ENCODE peak calls at places on chromosomes 2 and 18, in seven cellular contexts. One of them, this sample, is unnamed.

GRCh38 chr2:142914507-142915313 is 37.2 kb downstream of the KYNU start:
- DNase-seq in stimulated activated naive CD8-positive, alpha-beta T cell treated with anti-CD3 and anti-CD28 coated beads, Interleukin-15, amount 100 ng/mL, for 72 hours: no peak
- DNase-seq in Right ventricle myocardium superior: no peak
- DNase-seq in GM13976: peak; percentile 29
- DNase-seq in astrocyte of the spinal cord: no peak
- DNase-seq in left cardiac atrium: no peak
- DNase-seq in activated CD4-positive, alpha-beta T cell treated with anti-CD3 and anti-CD28 coated beads for 4 hours: no peak
- DNase-seq in this sample: peak; percentile 28

GRCh38 chr2:102558463-102558862 is 60.9 kb upstream of the SLC9A2 start:
- DNase-seq in GM13976: no peak
- DNase-seq in stimulated activated naive CD8-positive, alpha-beta T cell treated with anti-CD3 and anti-CD28 coated beads, Interleukin-15, amount 100 ng/mL, for 72 hours: no peak
- DNase-seq in Right ventricle myocardium superior: no peak
- DNase-seq in left cardiac atrium: no peak
- DNase-seq in activated CD4-positive, alpha-beta T cell treated with anti-CD3 and anti-CD28 coated beads for 4 hours: no peak
- DNase-seq in astrocyte of the spinal cord: no peak
- DNase-seq in this sample: no peak

GRCh38 chr18:37452015-37452414 is 113.6 kb downstream of the CELF4 start:
- DNase-seq in GM13976: no peak
- DNase-seq in stimulated activated naive CD8-positive, alpha-beta T cell treated with anti-CD3 and anti-CD28 coated beads, Interleukin-15, amount 100 ng/mL, for 72 hours: no peak
- DNase-seq in left cardiac atrium: no peak
- DNase-seq in astrocyte of the spinal cord: no peak
- DNase-seq in activated CD4-positive, alpha-beta T cell treated with anti-CD3 and anti-CD28 coated beads for 4 hours: no peak
- DNase-seq in Right ventricle myocardium superior: no peak
- DNase-seq in this sample: no peak

GRCh38 chr2:173432049-173432754 is 77.5 kb downstream of the CDCA7 start:
- DNase-seq in stimulated activated naive CD8-positive, alpha-beta T cell treated with anti-CD3 and anti-CD28 coated beads, Interleukin-15, amount 100 ng/mL, for 72 hours: no peak
- DNase-seq in left cardiac atrium: no peak
- DNase-seq in Right ventricle myocardium superior: no peak
- DNase-seq in activated CD4-positive, alpha-beta T cell treated with anti-CD3 and anti-CD28 coated beads for 4 hours: no peak
- DNase-seq in astrocyte of the spinal cord: peak; percentile 19
- DNase-seq in GM13976: no peak
- DNase-seq in this sample: no peak

GRCh38 chr18:332721-333513 is 65.1 kb upstream of the THOC1 start:
- DNase-seq in activated CD4-positive, alpha-beta T cell treated with anti-CD3 and anti-CD28 coated beads for 4 hours: no peak
- DNase-seq in Right ventricle myocardium superior: peak; percentile 68
- DNase-seq in stimulated activated naive CD8-positive, alpha-beta T cell treated with anti-CD3 and anti-CD28 coated beads, Interleukin-15, amount 100 ng/mL, for 72 hours: no peak
- DNase-seq in astrocyte of the spinal cord: peak; percentile 50
- DNase-seq in left cardiac atrium: no peak
- DNase-seq in GM13976: no peak
- DNase-seq in this sample: no peak

GRCh38 chr18:6280344-6280743 is 134.4 kb downstream of the L3MBTL4 start:
- DNase-seq in stimulated activated naive CD8-positive, alpha-beta T cell treated with anti-CD3 and anti-CD28 coated beads, Interleukin-15, amount 100 ng/mL, for 72 hours: no peak
- DNase-seq in left cardiac atrium: no peak
- DNase-seq in GM13976: no peak
- DNase-seq in activated CD4-positive, alpha-beta T cell treated with anti-CD3 and anti-CD28 coated beads for 4 hours: no peak
- DNase-seq in astrocyte of the spinal cord: no peak
- DNase-seq in Right ventricle myocardium superior: no peak
- DNase-seq in this sample: no peak

GRCh38 chr18:73824684-73825083 is 322.9 kb downstream of the FBXO15 start:
- DNase-seq in Right ventricle myocardium superior: no peak
- DNase-seq in astrocyte of the spinal cord: peak; percentile 50
- DNase-seq in GM13976: no peak
- DNase-seq in stimulated activated naive CD8-positive, alpha-beta T cell treated with anti-CD3 and anti-CD28 coated beads, Interleukin-15, amount 100 ng/mL, for 72 hours: no peak
- DNase-seq in left cardiac atrium: no peak
- DNase-seq in activated CD4-positive, alpha-beta T cell treated with anti-CD3 and anti-CD28 coated beads for 4 hours: no peak
- DNase-seq in this sample: no peak

GRCh38 chr2:3476386-3477033 is 42.8 kb downstream of the ADI1 start:
- DNase-seq in left cardiac atrium: peak; percentile 13
- DNase-seq in Right ventricle myocardium superior: peak; percentile 35
- DNase-seq in stimulated activated naive CD8-positive, alpha-beta T cell treated with anti-CD3 and anti-CD28 coated beads, Interleukin-15, amount 100 ng/mL, for 72 hours: no peak
- DNase-seq in astrocyte of the spinal cord: peak; percentile 59
- DNase-seq in activated CD4-positive, alpha-beta T cell treated with anti-CD3 and anti-CD28 coated beads for 4 hours: no peak
- DNase-seq in GM13976: no peak
- DNase-seq in this sample: no peak

GRCh38 chr2:211174021-211174420 is 617.6 kb downstream of the CPS1 start:
- DNase-seq in activated CD4-positive, alpha-beta T cell treated with anti-CD3 and anti-CD28 coated beads for 4 hours: no peak
- DNase-seq in astrocyte of the spinal cord: no peak
- DNase-seq in GM13976: no peak
- DNase-seq in left cardiac atrium: no peak
- DNase-seq in Right ventricle myocardium superior: no peak
- DNase-seq in stimulated activated naive CD8-positive, alpha-beta T cell treated with anti-CD3 and anti-CD28 coated beads, Interleukin-15, amount 100 ng/mL, for 72 hours: no peak
- DNase-seq in this sample: no peak

GRCh38 chr2:15943378-15943851 is 3.1 kb downstream of the MYCN start:
- DNase-seq in GM13976: peak; percentile 36
- DNase-seq in activated CD4-positive, alpha-beta T cell treated with anti-CD3 and anti-CD28 coated beads for 4 hours: no peak
- DNase-seq in stimulated activated naive CD8-positive, alpha-beta T cell treated with anti-CD3 and anti-CD28 coated beads, Interleukin-15, amount 100 ng/mL, for 72 hours: no peak
- DNase-seq in Right ventricle myocardium superior: no peak
- DNase-seq in left cardiac atrium: no peak
- DNase-seq in astrocyte of the spinal cord: no peak
- DNase-seq in this sample: no peak

GRCh38 chr2:37585982-37586621 is 85.3 kb downstream of the CDC42EP3 start:
- DNase-seq in stimulated activated naive CD8-positive, alpha-beta T cell treated with anti-CD3 and anti-CD28 coated beads, Interleukin-15, amount 100 ng/mL, for 72 hours: peak; percentile 59
- DNase-seq in left cardiac atrium: peak; percentile 62
- DNase-seq in astrocyte of the spinal cord: peak; percentile 94
- DNase-seq in Right ventricle myocardium superior: peak; percentile 42
- DNase-seq in GM13976: no peak
- DNase-seq in activated CD4-positive, alpha-beta T cell treated with anti-CD3 and anti-CD28 coated beads for 4 hours: peak; percentile 78
- DNase-seq in this sample: no peak

GRCh38 chr18:45567123-45567522 is 48.2 kb upstream of the SLC14A2 start:
- DNase-seq in stimulated activated naive CD8-positive, alpha-beta T cell treated with anti-CD3 and anti-CD28 coated beads, Interleukin-15, amount 100 ng/mL, for 72 hours: no peak
- DNase-seq in activated CD4-positive, alpha-beta T cell treated with anti-CD3 and anti-CD28 coated beads for 4 hours: no peak
- DNase-seq in astrocyte of the spinal cord: peak; percentile 55
- DNase-seq in left cardiac atrium: peak; percentile 42
- DNase-seq in Right ventricle myocardium superior: peak; percentile 57
- DNase-seq in GM13976: no peak
- DNase-seq in this sample: no peak

GRCh38 chr2:24183369-24184069 is 8.7 kb downstream of the FAM228A start:
- DNase-seq in astrocyte of the spinal cord: no peak
- DNase-seq in Right ventricle myocardium superior: no peak
- DNase-seq in stimulated activated naive CD8-positive, alpha-beta T cell treated with anti-CD3 and anti-CD28 coated beads, Interleukin-15, amount 100 ng/mL, for 72 hours: no peak
- DNase-seq in GM13976: no peak
- DNase-seq in activated CD4-positive, alpha-beta T cell treated with anti-CD3 and anti-CD28 coated beads for 4 hours: no peak
- DNase-seq in left cardiac atrium: no peak
- DNase-seq in this sample: no peak

GRCh38 chr2:80252294-80252986 is 52.1 kb downstream of the LRRTM1 start:
- DNase-seq in left cardiac atrium: no peak
- DNase-seq in GM13976: no peak
- DNase-seq in stimulated activated naive CD8-positive, alpha-beta T cell treated with anti-CD3 and anti-CD28 coated beads, Interleukin-15, amount 100 ng/mL, for 72 hours: no peak
- DNase-seq in Right ventricle myocardium superior: no peak
- DNase-seq in astrocyte of the spinal cord: no peak
- DNase-seq in activated CD4-positive, alpha-beta T cell treated with anti-CD3 and anti-CD28 coated beads for 4 hours: no peak
- DNase-seq in this sample: no peak

GRCh38 chr2:216139884-216140283 is 30.7 kb downstream of the XRCC5 start:
- DNase-seq in Right ventricle myocardium superior: no peak
- DNase-seq in GM13976: peak; percentile 17
- DNase-seq in astrocyte of the spinal cord: no peak
- DNase-seq in left cardiac atrium: no peak
- DNase-seq in stimulated activated naive CD8-positive, alpha-beta T cell treated with anti-CD3 and anti-CD28 coated beads, Interleukin-15, amount 100 ng/mL, for 72 hours: no peak
- DNase-seq in activated CD4-positive, alpha-beta T cell treated with anti-CD3 and anti-CD28 coated beads for 4 hours: peak; percentile 13
- DNase-seq in this sample: peak; percentile 18

GRCh38 chr2:234954551-234954992 is 2.8 kb downstream of the SH3BP4 start:
- DNase-seq in astrocyte of the spinal cord: peak; percentile 61
- DNase-seq in activated CD4-positive, alpha-beta T cell treated with anti-CD3 and anti-CD28 coated beads for 4 hours: no peak
- DNase-seq in GM13976: no peak
- DNase-seq in left cardiac atrium: no peak
- DNase-seq in stimulated activated naive CD8-positive, alpha-beta T cell treated with anti-CD3 and anti-CD28 coated beads, Interleukin-15, amount 100 ng/mL, for 72 hours: no peak
- DNase-seq in Right ventricle myocardium superior: no peak
- DNase-seq in this sample: no peak

GRCh38 chr2:38565333-38565732 is 37.4 kb downstream of the HNRNPLL start:
- DNase-seq in activated CD4-positive, alpha-beta T cell treated with anti-CD3 and anti-CD28 coated beads for 4 hours: no peak
- DNase-seq in stimulated activated naive CD8-positive, alpha-beta T cell treated with anti-CD3 and anti-CD28 coated beads, Interleukin-15, amount 100 ng/mL, for 72 hours: no peak
- DNase-seq in Right ventricle myocardium superior: no peak
- DNase-seq in GM13976: no peak
- DNase-seq in left cardiac atrium: no peak
- DNase-seq in astrocyte of the spinal cord: no peak
- DNase-seq in this sample: no peak

GRCh38 chr2:171210864-171211431 is 50.3 kb upstream of the TLK1 start:
- DNase-seq in astrocyte of the spinal cord: no peak
- DNase-seq in stimulated activated naive CD8-positive, alpha-beta T cell treated with anti-CD3 and anti-CD28 coated beads, Interleukin-15, amount 100 ng/mL, for 72 hours: peak; percentile 29
- DNase-seq in activated CD4-positive, alpha-beta T cell treated with anti-CD3 and anti-CD28 coated beads for 4 hours: peak; percentile 31
- DNase-seq in Right ventricle myocardium superior: no peak
- DNase-seq in left cardiac atrium: no peak
- DNase-seq in GM13976: peak; percentile 67
- DNase-seq in this sample: peak; percentile 63

GRCh38 chr2:20156051-20156730 is 68.7 kb downstream of the SDC1 start:
- DNase-seq in astrocyte of the spinal cord: no peak
- DNase-seq in activated CD4-positive, alpha-beta T cell treated with anti-CD3 and anti-CD28 coated beads for 4 hours: no peak
- DNase-seq in Right ventricle myocardium superior: no peak
- DNase-seq in GM13976: no peak
- DNase-seq in stimulated activated naive CD8-positive, alpha-beta T cell treated with anti-CD3 and anti-CD28 coated beads, Interleukin-15, amount 100 ng/mL, for 72 hours: no peak
- DNase-seq in left cardiac atrium: no peak
- DNase-seq in this sample: no peak

GRCh38 chr2:120722603-120723421 is 12.9 kb upstream of the GLI2 start:
- DNase-seq in Right ventricle myocardium superior: no peak
- DNase-seq in GM13976: no peak
- DNase-seq in activated CD4-positive, alpha-beta T cell treated with anti-CD3 and anti-CD28 coated beads for 4 hours: no peak
- DNase-seq in left cardiac atrium: peak; percentile 43
- DNase-seq in stimulated activated naive CD8-positive, alpha-beta T cell treated with anti-CD3 and anti-CD28 coated beads, Interleukin-15, amount 100 ng/mL, for 72 hours: no peak
- DNase-seq in astrocyte of the spinal cord: peak; percentile 75
- DNase-seq in this sample: no peak

GRCh38 chr2:44269831-44270230 is 5.4 kb upstream of the SLC3A1 start:
- DNase-seq in astrocyte of the spinal cord: no peak
- DNase-seq in Right ventricle myocardium superior: no peak
- DNase-seq in GM13976: no peak
- DNase-seq in stimulated activated naive CD8-positive, alpha-beta T cell treated with anti-CD3 and anti-CD28 coated beads, Interleukin-15, amount 100 ng/mL, for 72 hours: no peak
- DNase-seq in left cardiac atrium: no peak
- DNase-seq in activated CD4-positive, alpha-beta T cell treated with anti-CD3 and anti-CD28 coated beads for 4 hours: no peak
- DNase-seq in this sample: no peak

GRCh38 chr18:79326413-79327198 is 69.1 kb upstream of the NFATC1 start:
- DNase-seq in left cardiac atrium: no peak
- DNase-seq in GM13976: no peak
- DNase-seq in Right ventricle myocardium superior: no peak
- DNase-seq in astrocyte of the spinal cord: peak; percentile 52
- DNase-seq in stimulated activated naive CD8-positive, alpha-beta T cell treated with anti-CD3 and anti-CD28 coated beads, Interleukin-15, amount 100 ng/mL, for 72 hours: no peak
- DNase-seq in activated CD4-positive, alpha-beta T cell treated with anti-CD3 and anti-CD28 coated beads for 4 hours: no peak
- DNase-seq in this sample: no peak

GRCh38 chr2:219057709-219058540 is 2.8 kb downstream of the IHH start:
- DNase-seq in Right ventricle myocardium superior: peak; percentile 84
- DNase-seq in stimulated activated naive CD8-positive, alpha-beta T cell treated with anti-CD3 and anti-CD28 coated beads, Interleukin-15, amount 100 ng/mL, for 72 hours: peak; percentile 83
- DNase-seq in activated CD4-positive, alpha-beta T cell treated with anti-CD3 and anti-CD28 coated beads for 4 hours: peak; percentile 70
- DNase-seq in left cardiac atrium: peak; percentile 76
- DNase-seq in GM13976: peak; percentile 94
- DNase-seq in astrocyte of the spinal cord: peak; percentile 57
- DNase-seq in this sample: peak; percentile 90

GRCh38 chr2:21009662-21010225 is 34.1 kb downstream of the APOB start:
- DNase-seq in Right ventricle myocardium superior: no peak
- DNase-seq in activated CD4-positive, alpha-beta T cell treated with anti-CD3 and anti-CD28 coated beads for 4 hours: no peak
- DNase-seq in astrocyte of the spinal cord: no peak
- DNase-seq in stimulated activated naive CD8-positive, alpha-beta T cell treated with anti-CD3 and anti-CD28 coated beads, Interleukin-15, amount 100 ng/mL, for 72 hours: no peak
- DNase-seq in GM13976: no peak
- DNase-seq in left cardiac atrium: no peak
- DNase-seq in this sample: no peak